ENCODE peak calls at places on chromosomes 6 and 20, in four cellular contexts. J is DND-41, P is psoas muscle, F is heart left ventricle. M is an unnamed sample. For H3K4me1, the result is how much of the 10 kb centered on the place peaks cover.

GRCh38 chr6:88168362-88168761 is 2.2 kb upstream of the CNR1 start:
- DNase-seq in J (no peak), P (no peak), F (no peak), M (no peak)

GRCh38 chr6:144330588-144330987 is 45.5 kb downstream of the UTRN start:
- DNase-seq in J (no peak), P (no peak), F (no peak), M (no peak)

GRCh38 chr6:166764473-166765233 is 137.6 kb upstream of the RPS6KA2 start:
- DNase-seq in J (no peak), P (no peak), F (no peak), M (no peak)

GRCh38 chr20:25340380-25340779 is 50.3 kb downstream of the ABHD12 start:
- DNase-seq in J (no peak), P (no peak), F (no peak), M (no peak)

GRCh38 chr6:24125980-24126379 is at the start of gene NRSN1:
- DNase-seq in J (no peak), P (no peak), F (no peak), M (peak)

GRCh38 chr6:107807186-107807585 is 16.9 kb downstream of the SCML4 start:
- DNase-seq in J (no peak), P (no peak), F (no peak), M (no peak)

GRCh38 chr6:169479783-169480495 is 221.9 kb downstream of the WDR27 start:
- DNase-seq in J (no peak), P (no peak), F (no peak), M (no peak)

GRCh38 chr6:99344289-99344688 is 5.2 kb downstream of the FAXC start:
- DNase-seq in J (no peak), P (no peak), F (no peak), M (peak)

GRCh38 chr6:166251196-166251595 is 57.0 kb downstream of the PRR18 start:
- DNase-seq in J (peak), P (no peak), F (no peak), M (no peak)

GRCh38 chr6:110900028-110900598 is 25.5 kb downstream of the AMD1 start:
- DNase-seq in J (no peak), P (no peak), F (no peak), M (no peak)

GRCh38 chr6:136067731-136068341 is 182.3 kb downstream of the MTFR2 start:
- DNase-seq in J (no peak), P (no peak), F (no peak), M (peak)

GRCh38 chr6:37587776-37588744 is 88.4 kb upstream of the CCDC167 start:
- DNase-seq in J (no peak), P (no peak), F (no peak), M (no peak)

GRCh38 chr20:37945034-37945660 is 42.2 kb downstream of the VSTM2L start:
- DNase-seq in J (no peak), P (no peak), F (no peak), M (no peak)

GRCh38 chr6:160792711-160793110 is 90.7 kb downstream of the PLG start:
- DNase-seq in J (no peak), P (no peak), F (no peak), M (no peak)

GRCh38 chr6:83867527-83868161 is 8.2 kb downstream of the CYB5R4 start:
- DNase-seq in J (peak), P (no peak), F (no peak), M (peak)

GRCh38 chr6:131443514-131443913 is 129.5 kb upstream of the ARG1 start:
- DNase-seq in J (peak), P (no peak), F (no peak), M (no peak)

DNA sequence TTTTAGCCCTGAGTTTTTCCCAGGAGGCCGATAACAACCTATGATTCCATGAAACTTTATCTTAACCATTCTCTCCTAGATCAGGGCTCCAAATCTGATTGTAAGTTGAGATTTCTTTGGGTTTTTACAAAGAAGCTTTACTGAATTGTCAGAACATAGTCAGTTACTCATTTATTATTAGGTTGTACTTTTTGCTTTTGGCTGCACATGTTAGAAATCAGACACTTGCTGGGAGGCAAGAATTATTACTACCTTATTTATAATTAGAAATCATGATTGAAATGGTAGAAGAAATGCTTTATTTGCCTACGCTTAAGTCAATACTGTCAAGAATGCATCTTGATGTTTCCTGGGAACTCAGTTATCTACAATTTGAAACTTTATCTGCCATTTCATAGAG is 63.3 kb downstream of the KCNS1 start:
- DNase-seq in J (no peak), P (no peak), F (no peak), M (no peak)
- H3K4me1 ChIP-seq in J (under half), P (under half), F (under half), M (half or more)

GRCh38 chr6:54053893-54054391 is 57.3 kb upstream of the MLIP start:
- DNase-seq in J (no peak), P (peak), F (no peak), M (peak)
- H3K27ac ChIP-seq in J (no peak), P (peak), F (peak), M (peak)

DNA sequence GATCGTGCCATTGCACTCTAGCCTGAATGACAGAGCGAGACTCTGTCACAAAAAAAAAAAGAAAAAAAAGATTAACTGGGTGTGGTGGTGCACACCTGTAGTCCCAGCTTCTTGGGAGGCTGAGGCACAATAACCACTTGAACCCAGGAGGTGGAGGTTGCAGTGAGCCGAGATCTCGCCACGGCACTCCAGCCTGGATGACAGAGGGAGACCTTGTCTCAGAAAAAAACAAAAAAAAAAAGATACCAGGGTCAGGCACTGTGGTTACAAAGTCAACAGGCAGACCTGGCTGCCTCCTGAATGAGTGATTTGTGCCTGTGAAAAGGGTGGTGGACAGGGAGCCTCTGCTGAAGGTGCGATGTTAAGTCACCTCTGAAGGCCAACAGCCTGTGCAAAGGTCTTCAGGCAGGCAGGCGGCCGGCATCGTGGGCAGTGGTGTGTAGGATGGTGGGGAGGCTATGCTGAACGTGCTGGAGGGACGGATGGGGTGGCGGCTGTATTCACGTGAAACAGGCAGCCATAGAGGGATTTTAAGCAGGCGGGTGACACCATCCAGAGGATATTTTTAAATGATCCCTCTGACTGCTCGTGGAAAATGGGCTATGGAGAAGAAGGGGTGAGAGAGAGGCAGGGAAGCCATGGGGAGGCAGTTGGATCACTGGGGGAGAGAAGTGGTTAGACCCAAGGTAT is 41.4 kb downstream of the NOL4L start:
- DNase-seq in J (no peak), P (no peak), F (no peak), M (no peak)
- H3K4me1 ChIP-seq in J (under half), P (under half), F (under half), M (under half)

DNA sequence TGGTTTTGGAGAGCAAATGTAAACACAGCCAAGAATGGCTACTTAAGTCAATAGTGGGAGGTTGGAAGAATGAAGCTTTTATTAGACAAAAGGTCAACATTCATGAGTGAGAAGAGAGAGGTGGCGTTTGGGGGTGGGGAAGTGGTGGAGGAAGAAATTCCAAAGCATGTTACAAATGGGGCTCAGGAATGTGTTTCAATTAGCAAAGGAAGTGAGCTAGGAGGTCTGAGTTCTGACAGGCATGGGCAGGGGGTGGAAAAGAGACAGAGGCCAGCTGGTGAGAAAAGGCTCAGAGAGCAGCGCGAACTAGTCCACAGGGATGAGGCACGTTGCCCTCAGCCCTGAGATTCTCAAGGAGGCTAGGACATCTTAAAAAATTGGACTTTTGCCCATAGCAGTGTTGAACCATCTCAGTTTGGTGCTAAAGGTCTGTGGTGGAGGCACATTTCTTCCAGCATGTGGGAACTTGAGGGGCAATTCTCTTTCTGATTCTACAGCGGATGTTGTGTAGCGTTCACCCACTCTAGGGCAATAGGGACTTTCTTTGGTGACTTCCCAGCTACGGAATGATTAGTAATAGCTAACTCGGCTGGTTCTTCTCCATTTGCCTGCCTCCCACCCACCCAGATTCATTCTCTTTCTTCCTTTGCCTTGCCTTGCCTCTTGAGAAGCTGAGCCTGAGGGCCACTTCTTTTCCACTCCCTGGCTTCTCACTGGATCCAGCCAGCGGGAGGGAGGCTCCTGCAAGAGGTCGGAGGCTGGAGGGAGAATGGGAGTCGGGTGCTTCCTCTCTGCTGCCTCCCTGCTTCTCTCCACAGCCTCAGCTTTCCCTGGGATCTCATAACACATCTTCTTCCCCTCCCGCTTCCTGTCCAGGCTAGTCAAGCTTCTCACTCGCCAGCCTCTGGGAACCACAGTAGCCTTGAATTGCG is 45.1 kb upstream of the NEDD9 start:
- DNase-seq in J (no peak), P (no peak), F (no peak), M (peak)
- H3K27ac ChIP-seq in J (no peak), P (no peak), F (no peak), M (peak)

GRCh38 chr20:62052842-62053464 is 12.7 kb downstream of the TAF4 start:
- DNase-seq in J (no peak), P (no peak), F (no peak), M (no peak)
- H3K4me1 ChIP-seq in J (under half), P (under half), F (under half), M (under half)

GRCh38 chr6:113645986-113646385 is 211.2 kb upstream of the MARCKS start:
- DNase-seq in J (no peak), P (no peak), F (no peak), M (no peak)
- H3K27ac ChIP-seq in J (no peak), P (peak), F (no peak), M (peak)

DNA sequence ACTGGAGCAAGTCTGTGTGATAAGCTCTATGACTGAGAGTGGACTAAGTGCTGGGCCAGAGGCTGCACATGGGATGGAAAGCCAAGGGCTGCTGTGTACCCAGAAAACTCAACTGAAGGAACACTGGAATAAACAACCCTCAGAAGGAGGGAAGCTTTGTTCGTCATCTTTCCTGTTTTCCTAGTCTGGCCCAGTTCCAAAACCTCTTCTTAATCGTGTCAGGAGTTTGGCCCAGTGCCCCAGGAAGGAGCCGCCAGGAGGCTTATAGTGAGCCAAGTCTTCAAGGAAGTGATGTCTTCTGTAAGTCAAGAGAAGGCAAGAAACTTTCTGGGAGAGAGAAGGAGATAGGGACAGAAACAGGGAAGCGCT is 23.3 kb upstream of the TOP1 start:
- DNase-seq in J (no peak), P (peak), F (peak), M (peak)
- H3K4me1 ChIP-seq in J (under half), P (under half), F (under half), M (under half)

GRCh38 chr20:47368301-47368700 is 11.8 kb upstream of the ZMYND8 start:
- DNase-seq in J (no peak), P (peak), F (no peak), M (no peak)
- H3K27ac ChIP-seq in J (no peak), P (no peak), F (no peak), M (no peak)